ENCODE peak calls at places on chromosome 3, in five cellular contexts. X is esophagus muscularis mucosa, J is uterus, O is NB4, K is GM12878. D is an unnamed sample.

GRCh38 chr3:179045719-179046402 is 25.7 kb downstream of the ZMAT3 start:
- DNase-seq in X (no peak), J (no peak), O (peak; percentile 9), K (peak; percentile 74), D (no peak)

GRCh38 chr3:51719413-51720025 is 12.7 kb downstream of the GRM2 start:
- DNase-seq in X (no peak), J (no peak), O (no peak), K (no peak), D (no peak)

GRCh38 chr3:5479229-5479799 is 291.8 kb downstream of the EDEM1 start:
- DNase-seq in X (no peak), J (no peak), O (no peak), K (no peak), D (no peak)

GRCh38 chr3:177473184-177473583 is 275.9 kb upstream of the TBL1XR1 start:
- DNase-seq in X (no peak), J (no peak), O (no peak), K (no peak), D (no peak)

GRCh38 chr3:69082805-69083204 is 1.9 kb upstream of the ARL6IP5 start:
- DNase-seq in X (no peak), J (no peak), O (peak; percentile 91), K (peak; percentile 92), D (peak; percentile 58)

GRCh38 chr3:151765685-151766084 is 32.0 kb downstream of the AADACL2 start:
- DNase-seq in X (no peak), J (no peak), O (no peak), K (no peak), D (no peak)

GRCh38 chr3:129692743-129693142 is 86.3 kb upstream of the PLXND1 start:
- DNase-seq in X (no peak), J (no peak), O (no peak), K (no peak), D (no peak)

GRCh38 chr3:43893721-43894120 is 203.0 kb downstream of the ABHD5 start:
- DNase-seq in X (no peak), J (no peak), O (no peak), K (no peak), D (peak; percentile 34)

GRCh38 chr3:141877911-141878310 is 1.5 kb downstream of the ATP1B3 start:
- DNase-seq in X (no peak), J (no peak), O (peak; percentile 49), K (no peak), D (no peak)

GRCh38 chr3:129045675-129046036 is 14.9 kb upstream of the GP9 start:
- DNase-seq in X (no peak), J (no peak), O (no peak), K (no peak), D (no peak)

GRCh38 chr3:107676469-107677309 is 153.9 kb downstream of the BBX start:
- DNase-seq in X (no peak), J (no peak), O (peak; percentile 31), K (no peak), D (no peak)

GRCh38 chr3:134430174-134430573 is 55.6 kb downstream of the ANAPC13 start:
- DNase-seq in X (no peak), J (no peak), O (no peak), K (no peak), D (no peak)

GRCh38 chr3:197463279-197463678 is 92.5 kb downstream of the BDH1 start:
- DNase-seq in X (no peak), J (no peak), O (no peak), K (no peak), D (no peak)

GRCh38 chr3:114496874-114497273 is 203.0 kb downstream of the TIGIT start:
- DNase-seq in X (no peak), J (no peak), O (no peak), K (no peak), D (no peak)

GRCh38 chr3:127254001-127254400 is 33.8 kb downstream of the PRR20G start:
- DNase-seq in X (peak; percentile 87), J (no peak), O (no peak), K (no peak), D (no peak)

GRCh38 chr3:66253790-66254620 is 33.2 kb downstream of the SLC25A26 start:
- DNase-seq in X (no peak), J (no peak), O (peak; percentile 40), K (no peak), D (no peak)

GRCh38 chr3:124277516-124277890 is 285.6 kb upstream of the ROPN1 start:
- DNase-seq in X (no peak), J (peak; percentile 44), O (no peak), K (no peak), D (peak; percentile 73)

GRCh38 chr3:30156586-30157498 is 449.6 kb upstream of the TGFBR2 start:
- DNase-seq in X (no peak), J (no peak), O (no peak), K (no peak), D (no peak)

GRCh38 chr3:42117175-42118008 is 26.2 kb downstream of the TRAK1 start:
- DNase-seq in X (no peak), J (peak; percentile 46), O (no peak), K (no peak), D (peak; percentile 87)

GRCh38 chr3:52851348-52851747 is 16.5 kb upstream of the MUSTN1 start:
- DNase-seq in X (no peak), J (no peak), O (peak; percentile 67), K (no peak), D (peak; percentile 22)

GRCh38 chr3:151871639-151872468 is 1.6 kb upstream of the SUCNR1 start:
- DNase-seq in X (no peak), J (no peak), O (peak; percentile 97), K (peak; percentile 60), D (no peak)

GRCh38 chr3:188229177-188229576 is 75.2 kb downstream of the LPP start:
- DNase-seq in X (peak; percentile 53), J (no peak), O (no peak), K (no peak), D (no peak)

GRCh38 chr3:33808559-33808958 is 10.1 kb downstream of the PDCD6IP start:
- DNase-seq in X (no peak), J (no peak), O (no peak), K (no peak), D (no peak)

GRCh38 chr3:114362815-114363214 is 69.0 kb downstream of the TIGIT start:
- DNase-seq in X (no peak), J (no peak), O (peak; percentile 15), K (no peak), D (no peak)

DNA sequence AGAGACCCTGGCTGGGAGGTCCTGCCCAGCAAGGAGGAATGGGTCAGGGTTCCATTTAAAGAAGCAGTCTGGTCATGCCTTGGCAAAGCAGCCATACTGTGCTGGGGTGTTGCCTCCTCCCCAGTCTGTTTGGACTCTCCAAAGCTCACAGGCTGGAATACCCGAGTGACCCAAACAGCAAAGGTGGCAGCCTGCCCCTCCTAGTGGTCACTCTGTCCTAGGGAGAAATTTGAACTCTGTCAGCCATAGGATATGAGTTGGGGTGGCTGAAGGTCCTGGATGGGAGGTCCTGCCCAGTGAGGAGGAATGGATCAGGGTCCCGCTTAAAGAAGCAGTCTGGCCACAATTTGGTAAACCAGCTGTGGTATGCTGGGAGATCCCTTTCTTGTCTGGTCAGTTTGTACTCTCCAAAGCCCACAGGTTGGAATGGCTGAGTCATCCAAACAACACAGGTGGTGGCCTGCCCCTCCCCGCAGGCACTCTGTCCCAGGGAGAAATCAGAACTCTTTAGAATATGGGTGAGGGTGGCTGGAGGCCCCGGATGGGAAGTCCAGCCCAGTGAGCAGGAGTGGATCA is 45.0 kb downstream of the CCR1 start:
- DNase-seq in X (no peak), J (no peak), O (no peak), K (no peak), D (no peak)
- TF ChIP-seq CTCF in X (no peak), J (no peak), O (no peak), K (no peak), D (no peak)

DNA sequence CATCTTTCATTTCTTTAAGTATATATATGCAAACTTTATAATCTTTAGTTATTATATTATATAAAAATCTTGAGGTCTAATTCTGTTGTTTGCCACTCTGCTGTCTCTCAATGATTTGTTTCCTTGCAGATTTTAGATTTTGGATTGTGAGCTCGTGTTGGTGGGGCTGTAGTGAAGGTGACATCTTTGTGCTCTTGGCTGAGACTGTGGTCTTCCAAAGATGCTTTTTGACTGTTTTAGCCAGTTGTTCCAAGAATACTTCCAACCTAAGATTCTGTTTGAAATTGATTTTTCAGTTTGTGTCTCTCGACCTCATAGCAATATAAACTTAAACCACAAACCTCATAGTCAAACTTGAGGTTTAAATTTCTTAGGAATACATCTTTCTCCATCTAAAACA is 326.5 kb downstream of the SLC9A9 start:
- DNase-seq in X (no peak), J (no peak), O (no peak), K (no peak), D (no peak)
- TF ChIP-seq POLR2A in X (no peak), J (no peak), O (no peak), K (no peak), D (no peak)

DNA sequence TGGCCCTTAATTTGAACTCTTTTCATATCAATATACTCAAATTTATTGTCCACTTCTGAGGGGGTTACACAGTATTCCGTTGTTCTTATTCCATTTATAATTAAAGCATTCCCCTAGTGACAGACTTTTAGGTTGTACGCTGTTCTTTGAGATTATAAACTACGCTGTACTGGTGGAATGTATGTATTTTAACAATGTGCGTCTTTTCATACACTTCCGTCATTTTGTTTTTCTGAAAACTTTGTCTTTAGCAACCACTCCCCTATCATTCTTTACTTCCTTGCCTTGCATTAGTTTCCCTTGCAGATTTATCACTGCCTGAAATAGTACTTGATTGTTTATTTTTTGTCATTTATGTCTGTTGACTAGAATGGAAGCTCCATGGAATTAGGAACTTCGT is 137.0 kb downstream of the THRB start:
- DNase-seq in X (no peak), J (no peak), O (no peak), K (no peak), D (no peak)
- TF ChIP-seq CTCF in X (no peak), J (no peak), O (no peak), K (no peak), D (no peak)

DNA sequence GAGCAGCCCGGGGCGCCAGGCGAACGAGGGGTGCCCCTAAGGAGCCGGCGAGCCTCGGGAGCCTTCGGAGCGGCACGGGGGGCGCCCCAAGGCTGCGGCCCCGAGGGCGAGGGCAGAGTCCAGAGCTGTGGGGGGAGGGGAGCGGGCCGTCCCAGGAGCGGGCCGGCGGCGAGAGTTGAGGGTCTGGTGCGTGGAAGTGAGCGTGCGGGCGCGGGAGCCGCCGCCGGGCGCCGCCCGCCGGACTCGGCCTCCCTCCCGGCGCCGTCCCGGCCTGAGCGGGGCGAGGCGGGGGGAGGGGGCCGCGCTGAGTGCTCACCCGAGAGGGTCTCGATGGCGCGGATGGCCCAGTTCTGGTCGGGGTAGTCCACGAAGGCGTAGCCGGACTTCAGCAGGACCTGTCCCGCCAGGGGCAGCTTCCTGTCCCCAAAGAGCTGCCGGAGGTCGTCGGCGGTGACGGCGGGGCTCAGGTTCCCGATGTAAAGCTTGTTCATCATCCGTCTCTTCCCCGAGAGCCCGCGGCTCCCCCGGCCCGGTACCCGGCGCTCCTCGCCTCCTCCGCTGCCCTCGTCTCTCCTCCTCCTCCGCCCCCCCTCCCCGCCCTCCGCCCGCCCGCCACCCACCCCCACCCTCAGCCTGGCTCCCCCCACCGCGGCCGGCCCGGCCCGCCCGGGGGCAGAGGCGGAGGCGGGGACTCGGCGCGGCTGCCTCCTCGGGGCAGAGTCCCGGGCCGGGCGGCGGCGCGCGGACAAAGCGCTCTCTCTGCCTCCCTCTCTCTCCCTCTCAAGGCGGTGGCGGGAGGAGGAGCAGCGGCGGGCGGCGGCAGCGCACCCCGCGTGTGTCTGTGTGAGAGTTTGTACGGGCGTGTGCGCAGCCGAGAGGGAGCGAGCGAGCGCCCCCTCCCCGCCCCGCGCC is at the start of gene IGF2BP2:
- DNase-seq in X (no peak), J (peak; percentile 59), O (peak; percentile 81), K (no peak), D (peak; percentile 81)
- TF ChIP-seq POLR2A in X (no peak), J (peak; percentile 28), O (peak; percentile 45), K (no peak), D (no peak)

DNA sequence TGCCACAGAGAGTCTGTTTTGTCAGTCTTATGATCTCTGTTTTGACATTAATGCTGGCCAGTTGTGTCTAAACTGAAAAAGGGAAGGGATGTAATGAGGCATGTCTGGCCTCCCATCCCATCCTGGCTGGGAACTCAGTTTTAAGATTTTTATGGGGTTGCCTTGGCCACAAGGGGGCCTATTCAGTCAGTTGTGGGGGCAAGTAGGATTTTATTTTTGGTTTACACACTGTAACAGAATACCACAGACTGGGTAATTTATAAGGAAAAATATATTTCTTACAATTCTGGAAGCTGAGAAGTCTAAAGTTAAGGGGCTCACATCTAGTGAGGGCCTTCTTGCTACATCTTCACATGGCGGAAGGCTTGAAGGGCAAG is 129.8 kb downstream of the TMEM108 start:
- DNase-seq in X (no peak), J (no peak), O (no peak), K (no peak), D (no peak)
- TF ChIP-seq CTCF in X (no peak), J (no peak), O (no peak), K (no peak), D (no peak)